ENCODE peak calls at places on chromosome 21, in seven cellular contexts. M, D, P, Q, N, T and Z are unnamed samples.

GRCh38 chr21:26952274-26953066 is 14.4 kb downstream of the ADAMTS5 start:
- DNase-seq in M (no peak), D (no peak), P (no peak), Q (no peak), N (no peak), T (no peak), Z (no peak)

GRCh38 chr21:29691616-29692491 is 247.9 kb downstream of the GRIK1 start:
- DNase-seq in M (no peak), D (no peak), P (no peak), Q (no peak), N (no peak), T (no peak), Z (no peak)

GRCh38 chr21:41816583-41817165 is 49.8 kb upstream of the RIPK4 start:
- DNase-seq in M (peak; percentile 71), D (peak; percentile 75), P (peak; percentile 7), Q (peak; percentile 24), N (peak; percentile 47), T (peak; percentile 32), Z (peak; percentile 16)

GRCh38 chr21:46082638-46083270 is 15.2 kb upstream of the COL6A2 start:
- DNase-seq in M (no peak), D (no peak), P (no peak), Q (no peak), N (no peak), T (no peak), Z (no peak)

GRCh38 chr21:15850645-15851044 is 120.9 kb downstream of the USP25 start:
- DNase-seq in M (no peak), D (no peak), P (no peak), Q (no peak), N (no peak), T (peak; percentile 61), Z (no peak)

GRCh38 chr21:29080454-29080930 is 7.0 kb upstream of the CCT8 start:
- DNase-seq in M (no peak), D (no peak), P (no peak), Q (no peak), N (peak; percentile 24), T (no peak), Z (no peak)

GRCh38 chr21:38067086-38067739 is 151.0 kb upstream of the KCNJ6 start:
- DNase-seq in M (no peak), D (no peak), P (no peak), Q (no peak), N (no peak), T (no peak), Z (no peak)

GRCh38 chr21:38478782-38479181 is 19.5 kb downstream of the ERG start:
- DNase-seq in M (no peak), D (no peak), P (no peak), Q (no peak), N (no peak), T (peak; percentile 69), Z (no peak)

GRCh38 chr21:42524341-42525227 is 10.9 kb downstream of the SLC37A1 start:
- DNase-seq in M (no peak), D (peak; percentile 53), P (peak; percentile 21), Q (peak; percentile 32), N (no peak), T (no peak), Z (peak; percentile 54)

GRCh38 chr21:26843912-26844257 is 1.3 kb downstream of the ADAMTS1 start:
- DNase-seq in M (no peak), D (no peak), P (no peak), Q (no peak), N (no peak), T (no peak), Z (no peak)

GRCh38 chr21:39153373-39153772 is 29.9 kb downstream of the PSMG1 start:
- DNase-seq in M (no peak), D (peak; percentile 25), P (no peak), Q (no peak), N (no peak), T (peak; percentile 17), Z (peak; percentile 14)

GRCh38 chr21:34810786-34811185 is 142.0 kb downstream of the CLIC6 start:
- DNase-seq in M (no peak), D (no peak), P (no peak), Q (no peak), N (no peak), T (no peak), Z (no peak)

GRCh38 chr21:28311776-28312175 is 680.9 kb downstream of the LTN1 start:
- DNase-seq in M (no peak), D (no peak), P (no peak), Q (no peak), N (no peak), T (no peak), Z (no peak)

GRCh38 chr21:32611471-32611997 is 643 bp downstream of the CFAP298 start:
- DNase-seq in M (peak; percentile 36), D (no peak), P (no peak), Q (peak; percentile 28), N (peak; percentile 13), T (peak; percentile 11), Z (peak; percentile 41)

GRCh38 chr21:39060485-39061099 is 122.7 kb downstream of the PSMG1 start:
- DNase-seq in M (no peak), D (no peak), P (no peak), Q (peak; percentile 55), N (no peak), T (no peak), Z (no peak)

GRCh38 chr21:41726970-41727783 is 39.7 kb downstream of the RIPK4 start:
- DNase-seq in M (no peak), D (no peak), P (peak; percentile 5), Q (no peak), N (no peak), T (peak; percentile 94), Z (peak; percentile 81)

GRCh38 chr21:36890086-36890485 is 76.4 kb downstream of the HLCS start:
- DNase-seq in M (no peak), D (no peak), P (no peak), Q (no peak), N (no peak), T (no peak), Z (no peak)

GRCh38 chr21:14952916-14953315 is 111.9 kb downstream of the NRIP1 start:
- DNase-seq in M (no peak), D (no peak), P (no peak), Q (no peak), N (no peak), T (no peak), Z (no peak)